ENCODE peak calls at places on chromosomes 6 and 20, in six cellular contexts. F is DMS79, Q is GM13977, R is MM.1S, P is colonic mucosa, N is mammary epithelial cell. C is an unnamed sample.

GRCh38 chr20:31720486-31721407 is 1.9 kb downstream of the BCL2L1 start:
- DNase-seq in F (peak), Q (peak), R (peak), P (peak), N (no peak), C (no peak)

GRCh38 chr20:39378781-39379180 is 416.6 kb downstream of the DHX35 start:
- DNase-seq in F (no peak), Q (no peak), R (no peak), P (no peak), N (no peak), C (no peak)

GRCh38 chr6:89471287-89471867 is 38.4 kb downstream of the ANKRD6 start:
- DNase-seq in F (no peak), Q (no peak), R (no peak), P (no peak), N (no peak), C (no peak)

GRCh38 chr6:31070711-31071197 is 41.6 kb downstream of the C6orf15 start:
- DNase-seq in F (no peak), Q (no peak), R (no peak), P (no peak), N (peak), C (peak)

GRCh38 chr20:59013031-59013951 is 5.9 kb upstream of the TUBB1 start:
- DNase-seq in F (no peak), Q (no peak), R (no peak), P (no peak), N (no peak), C (no peak)

GRCh38 chr6:121838842-121839241 is 403.4 kb downstream of the GJA1 start:
- DNase-seq in F (no peak), Q (no peak), R (peak), P (no peak), N (peak), C (peak)

GRCh38 chr20:44738779-44739477 is 6.7 kb upstream of the KCNK15 start:
- DNase-seq in F (no peak), Q (peak), R (peak), P (peak), N (peak), C (peak)

GRCh38 chr6:14711056-14711703 is 534.7 kb upstream of the JARID2 start:
- DNase-seq in F (no peak), Q (peak), R (peak), P (peak), N (peak), C (peak)

GRCh38 chr6:154805288-154805911 is 72.2 kb downstream of the SCAF8 start:
- DNase-seq in F (no peak), Q (peak), R (peak), P (no peak), N (peak), C (peak)

GRCh38 chr6:3500262-3501001 is 43.6 kb upstream of the SLC22A23 start:
- DNase-seq in F (no peak), Q (no peak), R (no peak), P (no peak), N (peak), C (peak)

GRCh38 chr6:148064406-148065134 is 278.1 kb upstream of the SASH1 start:
- DNase-seq in F (no peak), Q (no peak), R (no peak), P (no peak), N (peak), C (no peak)

GRCh38 chr20:4811661-4812181 is 90.0 kb downstream of the PRND start:
- DNase-seq in F (no peak), Q (no peak), R (no peak), P (peak), N (no peak), C (no peak)

GRCh38 chr6:63964347-63964746 is 328.7 kb downstream of the PHF3 start:
- DNase-seq in F (no peak), Q (no peak), R (no peak), P (no peak), N (no peak), C (no peak)

GRCh38 chr6:133017581-133017980 is 203.2 kb downstream of the RPS12 start:
- DNase-seq in F (no peak), Q (no peak), R (no peak), P (no peak), N (peak), C (peak)

GRCh38 chr20:40090236-40090635 is 598.8 kb downstream of the MAFB start:
- DNase-seq in F (no peak), Q (no peak), R (no peak), P (no peak), N (peak), C (peak)

GRCh38 chr6:29591677-29592076 is 6.8 kb downstream of the OR2H2 start:
- DNase-seq in F (no peak), Q (no peak), R (no peak), P (no peak), N (no peak), C (no peak)

GRCh38 chr20:25063546-25063945 is 5.6 kb upstream of the ACSS1 start:
- DNase-seq in F (no peak), Q (no peak), R (no peak), P (no peak), N (no peak), C (no peak)

GRCh38 chr6:79993911-79994309 is 10.5 kb upstream of the TTK start:
- DNase-seq in F (no peak), Q (no peak), R (no peak), P (no peak), N (no peak), C (no peak)

GRCh38 chr6:17580518-17581048 is 19.5 kb upstream of the FAM8A1 start:
- DNase-seq in F (no peak), Q (no peak), R (no peak), P (no peak), N (peak), C (peak)

GRCh38 chr6:70700922-70701876 is 33.5 kb downstream of the SMAP1 start:
- DNase-seq in F (no peak), Q (no peak), R (no peak), P (no peak), N (no peak), C (no peak)

GRCh38 chr20:63301671-63302070 is 8.7 kb downstream of the COL20A1 start:
- DNase-seq in F (no peak), Q (no peak), R (no peak), P (no peak), N (no peak), C (no peak)

GRCh38 chr6:109013551-109014101 is 81.0 kb downstream of the SESN1 start:
- DNase-seq in F (no peak), Q (no peak), R (no peak), P (no peak), N (no peak), C (no peak)

GRCh38 chr6:138430361-138431145 is 26.5 kb downstream of the HEBP2 start:
- DNase-seq in F (no peak), Q (no peak), R (no peak), P (no peak), N (no peak), C (no peak)

GRCh38 chr20:5156670-5157448 is 30.1 kb downstream of the CDS2 start:
- DNase-seq in F (no peak), Q (no peak), R (no peak), P (no peak), N (no peak), C (no peak)

GRCh38 chr6:30727920-30728605 is 7.9 kb downstream of the TUBB start:
- DNase-seq in F (no peak), Q (no peak), R (no peak), P (no peak), N (no peak), C (no peak)

GRCh38 chr6:81752969-81753708 is 658 bp upstream of the TENT5A start:
- DNase-seq in F (no peak), Q (peak), R (peak), P (peak), N (peak), C (peak)

GRCh38 chr6:137112067-137112355 is 61.4 kb downstream of the IL22RA2 start:
- DNase-seq in F (no peak), Q (no peak), R (no peak), P (no peak), N (peak), C (peak)

GRCh38 chr6:130933712-130934200 is 106.5 kb downstream of the SMLR1 start:
- DNase-seq in F (no peak), Q (no peak), R (no peak), P (no peak), N (no peak), C (peak)

GRCh38 chr6:144758602-144759001 is 473.5 kb downstream of the UTRN start:
- DNase-seq in F (no peak), Q (no peak), R (no peak), P (no peak), N (peak), C (peak)